ENCODE peak calls at places on chromosomes 13 and 19, in eight cellular contexts. R is ovary, J is IMR-90, T is right lobe of liver, U is body of pancreas, A is adrenal gland, V is sigmoid colon, O is HCT116. G is an unnamed sample. For H3K4me1, the result is how much of the 10 kb centered on the place peaks cover.

GRCh38 chr13:114065926-114066774 is 66.3 kb downstream of the RASA3 start:
- DNase-seq in R (peak), J (no peak), T (peak), U (no peak), A (no peak), V (peak), O (no peak), G (no peak)

GRCh38 chr19:33689886-33690285 is 68.1 kb downstream of the CHST8 start:
- DNase-seq in R (no peak), J (no peak), T (no peak), U (no peak), A (no peak), V (no peak), O (no peak), G (no peak)

GRCh38 chr13:44259045-44260042 is 114.3 kb upstream of the SERP2 start:
- DNase-seq in R (no peak), J (peak), T (no peak), U (no peak), A (peak), V (no peak), O (no peak), G (no peak)

GRCh38 chr19:19416280-19416679 is 10.8 kb downstream of the GATAD2A start:
- DNase-seq in R (no peak), J (no peak), T (no peak), U (no peak), A (no peak), V (no peak), O (no peak), G (no peak)

GRCh38 chr13:21576424-21576823 is 27.5 kb downstream of the MICU2 start:
- DNase-seq in R (no peak), J (peak), T (no peak), U (no peak), A (no peak), V (no peak), O (no peak), G (no peak)

GRCh38 chr13:50529154-50529882 is 314.2 kb downstream of the DLEU7 start:
- DNase-seq in R (peak), J (peak), T (peak), U (peak), A (peak), V (peak), O (peak), G (peak)

GRCh38 chr19:53328967-53329366 is 4.6 kb upstream of the ZNF845 start:
- DNase-seq in R (peak), J (peak), T (no peak), U (peak), A (peak), V (peak), O (no peak), G (peak)

GRCh38 chr19:14676762-14677161 is 2.1 kb upstream of the ADGRE3 start:
- DNase-seq in R (no peak), J (no peak), T (no peak), U (no peak), A (no peak), V (no peak), O (no peak), G (no peak)

GRCh38 chr19:31548941-31549340 is 199.7 kb upstream of the TSHZ3 start:
- DNase-seq in R (no peak), J (peak), T (no peak), U (peak), A (no peak), V (peak), O (no peak), G (no peak)

GRCh38 chr19:4108767-4109625 is 14.9 kb downstream of the MAP2K2 start:
- DNase-seq in R (no peak), J (no peak), T (no peak), U (no peak), A (no peak), V (no peak), O (no peak), G (peak)

GRCh38 chr19:29446331-29446730 is 79.5 kb upstream of the VSTM2B start:
- DNase-seq in R (no peak), J (no peak), T (no peak), U (no peak), A (no peak), V (no peak), O (no peak), G (no peak)

GRCh38 chr13:59543418-59543817 is 620.3 kb downstream of the DIAPH3 start:
- DNase-seq in R (no peak), J (no peak), T (no peak), U (no peak), A (no peak), V (no peak), O (no peak), G (no peak)

GRCh38 chr13:26307701-26308100 is 53.8 kb downstream of the CDK8 start:
- DNase-seq in R (no peak), J (no peak), T (no peak), U (no peak), A (no peak), V (no peak), O (no peak), G (no peak)

GRCh38 chr13:43304449-43304848 is 281.1 kb downstream of the DNAJC15 start:
- DNase-seq in R (no peak), J (no peak), T (no peak), U (no peak), A (no peak), V (no peak), O (no peak), G (no peak)

GRCh38 chr19:57888107-57888493 is 737 bp downstream of the ZNF814 start:
- DNase-seq in R (no peak), J (no peak), T (no peak), U (no peak), A (no peak), V (no peak), O (no peak), G (no peak)

GRCh38 chr13:53174550-53174949 is 145.9 kb downstream of the OLFM4 start:
- DNase-seq in R (no peak), J (no peak), T (no peak), U (no peak), A (no peak), V (no peak), O (no peak), G (no peak)

GRCh38 chr19:34057155-34057554 is 115.1 kb upstream of the LSM14A start:
- DNase-seq in R (no peak), J (no peak), T (no peak), U (no peak), A (no peak), V (no peak), O (no peak), G (no peak)

GRCh38 chr13:28268800-28269223 is 130.5 kb downstream of the PAN3 start:
- DNase-seq in R (no peak), J (no peak), T (no peak), U (no peak), A (no peak), V (no peak), O (no peak), G (no peak)

GRCh38 chr13:39370554-39370953 is 232.4 kb downstream of the LHFPL6 start:
- DNase-seq in R (no peak), J (peak), T (no peak), U (no peak), A (no peak), V (no peak), O (no peak), G (no peak)

GRCh38 chr13:105165449-105166125 is 1369.9 kb downstream of the EFNB2 start:
- DNase-seq in R (no peak), J (no peak), T (no peak), U (no peak), A (no peak), V (no peak), O (no peak), G (no peak)

GRCh38 chr13:26247011-26247410 is 6.9 kb upstream of the CDK8 start:
- DNase-seq in R (no peak), J (no peak), T (no peak), U (no peak), A (no peak), V (no peak), O (no peak), G (no peak)

GRCh38 chr19:5844456-5845433 is 5.2 kb upstream of the FUT6 start:
- DNase-seq in R (no peak), J (no peak), T (no peak), U (no peak), A (no peak), V (no peak), O (no peak), G (no peak)

GRCh38 chr19:6278740-6279619 is 795 bp downstream of the MLLT1 start:
- DNase-seq in R (peak), J (no peak), T (no peak), U (no peak), A (no peak), V (no peak), O (no peak), G (no peak)

GRCh38 chr19:56116606-56117005 is 4.5 kb downstream of the ZNF787 start:
- DNase-seq in R (no peak), J (no peak), T (no peak), U (no peak), A (no peak), V (no peak), O (no peak), G (no peak)

GRCh38 chr19:8097681-8098567 is 45.4 kb downstream of the CCL25 start:
- DNase-seq in R (no peak), J (no peak), T (no peak), U (no peak), A (no peak), V (no peak), O (no peak), G (no peak)

GRCh38 chr19:46296722-46297431 is at the start of gene HIF3A:
- DNase-seq in R (peak), J (no peak), T (peak), U (peak), A (peak), V (peak), O (no peak), G (peak)

GRCh38 chr19:6705931-6706632 is 14.4 kb downstream of the C3 start:
- DNase-seq in R (no peak), J (no peak), T (peak), U (no peak), A (no peak), V (no peak), O (no peak), G (no peak)

GRCh38 chr19:6362024-6362344 is 653 bp downstream of the CLPP start:
- DNase-seq in R (peak), J (no peak), T (no peak), U (peak), A (peak), V (peak), O (no peak), G (no peak)

GRCh38 chr19:32233091-32233490 is 112.3 kb upstream of the ZNF507 start:
- DNase-seq in R (no peak), J (no peak), T (no peak), U (no peak), A (no peak), V (no peak), O (no peak), G (no peak)

GRCh38 chr19:18002347-18002850 is 5.6 kb upstream of the ARRDC2 start:
- DNase-seq in R (no peak), J (no peak), T (peak), U (no peak), A (peak), V (no peak), O (no peak), G (no peak)

GRCh38 chr19:16899566-16900075 is 10.8 kb downstream of the F2RL3 start:
- DNase-seq in R (no peak), J (no peak), T (no peak), U (peak), A (no peak), V (no peak), O (peak), G (no peak)

GRCh38 chr19:49441210-49441959 is at the start of gene SLC17A7:
- DNase-seq in R (no peak), J (no peak), T (no peak), U (peak), A (no peak), V (peak), O (no peak), G (peak)

GRCh38 chr19:33194527-33194883 is 375 bp downstream of the LRP3 start:
- DNase-seq in R (peak), J (no peak), T (no peak), U (peak), A (no peak), V (no peak), O (no peak), G (peak)

GRCh38 chr13:75485286-75486062 is 3.5 kb upstream of the TBC1D4 start:
- DNase-seq in R (no peak), J (peak), T (no peak), U (no peak), A (no peak), V (no peak), O (peak), G (no peak)

GRCh38 chr13:43387880-43388279 is 364.5 kb downstream of the DNAJC15 start:
- DNase-seq in R (no peak), J (no peak), T (no peak), U (no peak), A (no peak), V (no peak), O (no peak), G (no peak)

GRCh38 chr19:2154587-2155075 is 3.3 kb upstream of the AP3D1 start:
- DNase-seq in R (no peak), J (peak), T (no peak), U (no peak), A (no peak), V (no peak), O (no peak), G (no peak)

GRCh38 chr13:101919541-101920306 is 467.2 kb downstream of the ITGBL1 start:
- DNase-seq in R (no peak), J (peak), T (no peak), U (no peak), A (no peak), V (no peak), O (no peak), G (peak)

GRCh38 chr19:18519962-18520847 is 1.7 kb downstream of the ELL start:
- DNase-seq in R (peak), J (peak), T (peak), U (peak), A (peak), V (peak), O (peak), G (no peak)

GRCh38 chr19:44753932-44754742 is 5.6 kb downstream of the BCL3 start:
- DNase-seq in R (peak), J (peak), T (peak), U (peak), A (peak), V (peak), O (no peak), G (peak)
- H3K4me1 ChIP-seq in R (under half), J (half or more), T (under half), U (half or more), A (half or more), V (half or more), O (half or more), G (half or more)

GRCh38 chr13:110256126-110256905 is 50.6 kb downstream of the COL4A1 start:
- DNase-seq in R (no peak), J (no peak), T (no peak), U (no peak), A (no peak), V (no peak), O (no peak), G (peak)
- H3K27ac ChIP-seq in R (no peak), J (peak), T (no peak), U (no peak), A (peak), V (peak), O (no peak), G (no peak)

GRCh38 chr19:39483141-39483540 is 2.5 kb downstream of the TIMM50 start:
- DNase-seq in R (no peak), J (no peak), T (no peak), U (no peak), A (no peak), V (no peak), O (no peak), G (no peak)

GRCh38 chr19:39481676-39482075 is 1.0 kb downstream of the TIMM50 start:
- DNase-seq in R (no peak), J (no peak), T (no peak), U (no peak), A (no peak), V (no peak), O (no peak), G (no peak)

GRCh38 chr19:39481229-39481545 is 549 bp downstream of the TIMM50 start:
- DNase-seq in R (no peak), J (no peak), T (no peak), U (no peak), A (no peak), V (no peak), O (no peak), G (no peak)

GRCh38 chr19:39479916-39480315 is 722 bp upstream of the TIMM50 start:
- DNase-seq in R (no peak), J (no peak), T (no peak), U (no peak), A (no peak), V (no peak), O (no peak), G (no peak)

DNA sequence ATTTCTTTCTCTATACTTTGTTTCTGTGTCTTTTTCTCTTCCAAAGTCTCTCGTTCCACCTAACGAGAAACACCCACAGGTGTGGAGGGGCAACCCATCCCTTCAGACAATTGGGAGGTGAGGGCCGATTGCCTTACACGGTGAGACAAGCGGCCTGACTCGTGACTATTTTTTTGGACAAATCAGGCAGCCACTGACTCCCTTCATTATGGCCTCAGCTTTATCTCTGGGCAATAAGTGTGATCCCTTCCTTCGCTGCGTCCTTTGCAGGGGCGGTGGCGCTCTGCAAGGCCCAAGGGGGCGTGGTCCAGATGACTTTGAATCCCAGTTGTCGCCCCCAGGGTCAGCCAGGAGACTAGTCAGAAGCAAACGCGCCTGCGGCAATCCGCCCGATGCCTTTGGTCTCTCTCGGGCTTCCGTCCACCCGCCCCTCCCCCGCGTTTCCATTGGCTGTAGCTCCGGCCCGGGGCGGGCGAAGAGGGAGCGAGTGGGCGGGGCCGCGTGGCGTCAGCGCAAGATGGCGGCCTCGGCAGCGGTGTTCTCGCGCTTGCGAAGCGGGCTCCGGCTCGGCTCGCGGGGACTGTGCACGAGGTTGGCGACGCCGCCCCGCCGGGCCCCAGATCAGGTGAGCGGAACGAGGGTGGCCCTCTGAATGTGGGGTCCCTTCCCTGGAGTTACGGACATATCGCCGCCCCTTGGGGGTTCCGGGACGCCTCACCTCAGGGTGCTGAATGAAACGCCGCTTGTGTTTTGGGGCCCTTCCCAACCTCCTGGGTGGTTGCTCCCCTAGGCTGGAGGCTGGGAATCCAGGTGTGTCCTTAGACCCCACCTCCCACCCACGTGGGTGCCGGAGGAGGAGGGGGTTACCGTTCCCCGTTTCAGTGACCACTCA is at the start of gene TIMM50:
- DNase-seq in R (peak), J (peak), T (peak), U (peak), A (peak), V (peak), O (peak), G (peak)
- TF ChIP-seq POLR2A in R (peak), J (peak), T (peak), U (peak), A (no peak), V (peak), O (peak), G (peak)

GRCh38 chr19:41322451-41322850 is 12.5 kb downstream of the CCDC97 start:
- DNase-seq in R (peak), J (no peak), T (no peak), U (no peak), A (peak), V (no peak), O (no peak), G (no peak)

GRCh38 chr19:41324231-41324702 is 14.3 kb downstream of the CCDC97 start:
- DNase-seq in R (no peak), J (no peak), T (no peak), U (no peak), A (peak), V (no peak), O (no peak), G (no peak)

GRCh38 chr19:41321600-41322270 is 11.8 kb downstream of the CCDC97 start:
- DNase-seq in R (peak), J (peak), T (no peak), U (peak), A (peak), V (peak), O (no peak), G (peak)

GRCh38 chr19:41323430-41324125 is 13.6 kb downstream of the CCDC97 start:
- DNase-seq in R (peak), J (peak), T (no peak), U (peak), A (peak), V (peak), O (no peak), G (peak)

DNA sequence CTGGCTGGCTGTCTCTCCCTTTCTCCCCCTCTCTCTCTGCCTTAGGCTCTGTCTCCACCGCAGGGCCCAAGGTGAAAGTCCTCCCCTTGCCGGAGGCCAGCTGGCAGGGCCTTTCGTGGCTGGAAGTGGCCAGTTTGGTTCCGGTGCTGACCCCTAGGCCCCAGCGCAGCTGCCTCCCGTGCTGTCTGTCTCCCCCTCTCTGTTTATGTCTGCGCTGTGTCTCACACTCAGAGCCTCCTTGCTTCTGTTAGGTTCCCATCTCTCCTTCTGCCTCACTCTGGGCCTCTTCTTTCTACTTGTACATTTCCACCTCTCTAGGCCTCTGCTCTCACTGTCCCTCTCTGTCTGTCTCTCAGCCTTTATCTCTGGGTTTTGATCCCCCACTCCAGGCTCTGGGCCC is 13.1 kb downstream of the CCDC97 start:
- DNase-seq in R (peak), J (peak), T (no peak), U (no peak), A (peak), V (peak), O (no peak), G (peak)
- H3K4me1 ChIP-seq in R (under half), J (half or more), T (under half), U (under half), A (under half), V (half or more), O (under half), G (under half)

DNA sequence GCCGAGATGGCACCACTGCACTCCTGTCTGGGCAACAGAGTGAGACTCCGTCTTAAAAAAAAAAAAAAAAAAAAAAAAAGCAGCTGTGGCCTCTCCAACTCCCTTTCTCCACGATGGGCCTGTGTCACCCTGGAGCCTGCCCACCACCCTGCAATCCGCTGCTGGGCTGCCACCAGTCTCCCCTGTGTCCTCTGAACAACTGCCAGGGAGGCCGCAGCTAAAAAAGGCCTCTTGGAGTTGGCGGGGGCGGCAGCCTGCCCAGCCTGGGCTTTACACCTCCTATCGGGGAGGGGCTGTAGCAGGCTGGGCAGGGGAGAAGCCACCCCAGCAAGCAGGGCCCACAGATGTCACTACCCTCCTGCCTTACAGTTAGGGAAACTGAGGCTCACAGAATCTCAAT is 3.5 kb downstream of the CDC37 start:
- DNase-seq in R (no peak), J (no peak), T (no peak), U (no peak), A (no peak), V (no peak), O (no peak), G (peak)
- H3K27ac ChIP-seq in R (no peak), J (no peak), T (no peak), U (no peak), A (no peak), V (no peak), O (no peak), G (peak)

G was measured in heart left ventricle.